ENCODE peak calls at places on chromosomes 11 and 22, in seven cellular contexts. C is transverse colon, L is BJ, T is tibial artery, H is pancreas, G is IMR-90, M is choroid plexus epithelial cell. I is an unnamed sample.

GRCh38 chr11:74388678-74389327 is 9.4 kb downstream of the PGM2L1 start:
- DNase-seq in G (peak), M (peak), C (peak), H (peak), L (no peak), T (no peak), I (peak)

GRCh38 chr22:50141891-50142363 is 28.6 kb upstream of the PANX2 start:
- DNase-seq in H (no peak), M (peak), G (peak), C (no peak), T (no peak), L (no peak), I (no peak)

GRCh38 chr11:15577519-15577918 is 462.8 kb downstream of the INSC start:
- DNase-seq in L (no peak), G (no peak), C (no peak), M (no peak), T (no peak), H (no peak), I (no peak)

GRCh38 chr22:44642096-44642644 is 59.8 kb upstream of the PRR5 start:
- DNase-seq in C (no peak), H (no peak), M (no peak), L (no peak), G (no peak), T (peak), I (no peak)

GRCh38 chr11:33585564-33585963 is 115.1 kb downstream of the C11orf91 start:
- DNase-seq in G (no peak), C (no peak), L (no peak), H (no peak), T (no peak), M (peak), I (no peak)

GRCh38 chr22:35349704-35350538 is 31.0 kb upstream of the HMOX1 start:
- DNase-seq in T (no peak), H (no peak), L (no peak), G (peak), M (peak), C (no peak), I (no peak)

GRCh38 chr22:19430890-19431541 is 517 bp downstream of the HIRA start:
- DNase-seq in H (peak), M (peak), G (peak), C (peak), L (no peak), T (no peak), I (peak)

GRCh38 chr11:117529767-117530166 is 202.1 kb downstream of the CEP164 start:
- DNase-seq in H (no peak), G (no peak), T (no peak), M (no peak), C (no peak), L (no peak), I (no peak)

GRCh38 chr11:57978686-57979531 is 44.8 kb upstream of the OR9Q1 start:
- DNase-seq in H (no peak), L (no peak), M (no peak), G (peak), C (no peak), T (no peak), I (peak)

GRCh38 chr11:29328961-29329441 is 687.8 kb downstream of the KCNA4 start:
- DNase-seq in L (no peak), T (no peak), H (no peak), C (no peak), G (peak), M (peak), I (peak)

GRCh38 chr22:49481651-49482399 is 345.8 kb downstream of the BRD1 start:
- DNase-seq in C (no peak), H (no peak), G (no peak), L (no peak), M (no peak), T (no peak), I (peak)

GRCh38 chr11:43803766-43804165 is 76.9 kb upstream of the ALKBH3 start:
- DNase-seq in T (no peak), M (no peak), L (no peak), C (no peak), H (no peak), G (no peak), I (no peak)

GRCh38 chr11:13038366-13038765 is 29.2 kb downstream of the RASSF10 start:
- DNase-seq in T (no peak), G (no peak), H (no peak), L (no peak), M (no peak), C (no peak), I (peak)

GRCh38 chr22:44888491-44888941 is 121.3 kb downstream of the PHF21B start:
- DNase-seq in L (no peak), T (peak), C (no peak), H (no peak), M (no peak), G (no peak), I (no peak)

GRCh38 chr11:89608234-89608966 is 101.7 kb upstream of the TRIM77 start:
- DNase-seq in H (no peak), M (no peak), L (no peak), G (no peak), C (no peak), T (no peak), I (no peak)

GRCh38 chr11:89491141-89491690 is at the start of gene NOX4:
- DNase-seq in H (no peak), T (peak), G (peak), M (peak), C (no peak), L (no peak), I (no peak)

GRCh38 chr11:776459-777287 is 614 bp downstream of the GATD1 start:
- DNase-seq in L (no peak), H (no peak), M (peak), G (no peak), T (peak), C (no peak), I (no peak)

GRCh38 chr22:47794851-47795250 is 1032.4 kb downstream of the TBC1D22A start:
- DNase-seq in C (no peak), T (no peak), H (no peak), M (no peak), L (no peak), G (no peak), I (no peak)

GRCh38 chr11:88016392-88017020 is 158.7 kb downstream of the RAB38 start:
- DNase-seq in T (peak), G (peak), L (peak), C (peak), H (peak), M (peak), I (peak)

GRCh38 chr11:24421766-24422165 is 75.1 kb upstream of the LUZP2 start:
- DNase-seq in T (no peak), L (no peak), H (no peak), G (peak), C (no peak), M (peak), I (peak)

GRCh38 chr11:1573077-1573846 is 1.2 kb upstream of the DUSP8 start:
- DNase-seq in C (peak), H (peak), L (no peak), M (no peak), G (no peak), T (no peak), I (no peak)

GRCh38 chr11:93784935-93785360 is 866 bp downstream of the MED17 start:
- DNase-seq in G (no peak), T (no peak), L (no peak), C (no peak), M (peak), H (no peak), I (no peak)

DNA sequence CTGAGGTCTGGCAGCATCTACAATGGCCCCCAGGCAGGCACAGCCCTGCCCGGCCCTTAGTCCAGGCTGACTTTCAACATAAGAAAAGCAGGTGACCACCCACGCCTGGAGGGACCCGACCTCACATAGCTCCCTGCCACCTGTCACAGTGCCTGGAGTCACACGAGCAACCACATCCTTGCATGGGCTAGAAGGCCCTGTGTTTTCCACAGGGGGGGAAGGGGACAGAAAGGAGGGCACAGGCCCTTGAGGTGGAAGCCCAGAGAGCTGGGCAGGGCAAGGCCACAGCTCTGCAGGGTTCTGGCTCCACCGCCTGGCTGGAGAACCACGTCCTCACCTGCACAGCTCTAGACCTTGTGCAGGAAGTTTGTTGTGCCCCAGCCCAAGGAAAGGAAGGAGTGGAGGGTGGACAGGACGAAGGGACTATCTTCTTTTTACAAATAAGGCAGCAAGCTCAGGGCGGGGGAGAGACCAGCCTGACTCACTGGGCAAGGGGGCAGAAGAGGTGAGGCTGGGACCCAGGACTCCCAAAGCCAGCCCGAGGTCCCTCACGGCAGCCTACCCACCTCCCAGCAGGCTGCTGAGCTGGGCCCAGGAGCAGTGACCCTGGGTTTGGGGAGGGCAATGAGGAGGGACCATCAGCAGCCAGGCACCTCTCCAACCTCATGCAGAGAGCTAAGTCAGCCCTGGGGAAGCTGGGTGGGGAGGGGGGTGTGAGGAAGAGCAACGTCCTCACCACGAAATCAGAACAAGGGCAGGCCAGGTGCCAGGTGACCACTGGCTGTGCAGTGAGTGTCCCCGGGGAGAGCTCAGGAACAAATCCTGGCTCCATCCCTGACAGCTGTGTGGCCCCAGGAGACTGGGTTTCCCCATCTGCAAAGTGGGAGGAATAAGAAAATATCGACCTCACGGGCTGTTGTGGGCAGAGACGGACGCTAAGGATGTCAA is 4.3 kb downstream of the C1QTNF6 start:
- DNase-seq in T (no peak), G (no peak), C (no peak), L (no peak), M (no peak), H (no peak), I (no peak)
- TF ChIP-seq CTCF in T (no peak), G (no peak), C (no peak), L (no peak), M (no peak), H (no peak), I (no peak)

GRCh38 chr11:30619767-30620166 is 33.6 kb upstream of the MPPED2 start:
- DNase-seq in G (no peak), L (no peak), H (no peak), C (no peak), M (no peak), T (no peak), I (no peak)

DNA sequence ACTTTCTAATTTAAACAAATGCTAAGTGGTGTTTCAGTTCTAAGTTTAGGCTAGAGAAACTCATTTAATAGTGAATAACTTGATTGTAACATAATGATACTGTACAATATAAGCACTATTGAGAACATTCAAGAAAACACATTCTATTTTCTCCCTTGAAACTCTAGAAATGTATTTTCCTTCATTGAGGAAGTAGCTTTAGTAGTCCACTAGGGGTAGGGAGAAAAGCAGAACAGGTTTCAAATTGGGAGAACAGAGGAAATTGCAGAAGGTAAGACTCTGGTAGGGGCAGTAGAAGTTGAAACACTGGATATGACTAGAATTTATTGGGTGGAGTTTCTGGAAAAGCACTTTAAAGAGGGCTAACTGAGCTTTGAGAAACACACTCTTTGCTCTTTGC is 31.6 kb upstream of the MPPED2 start:
- DNase-seq in L (no peak), C (no peak), G (no peak), M (no peak), T (no peak), H (no peak), I (no peak)
- H3K4me3 ChIP-seq in L (no peak), C (no peak), G (no peak), M (no peak), T (no peak), H (no peak), I (no peak)

GRCh38 chr11:71406681-71407080 is 41.5 kb downstream of the DHCR7 start:
- DNase-seq in L (no peak), M (no peak), H (no peak), C (no peak), T (no peak), G (no peak), I (no peak)

GRCh38 chr11:71400216-71400615 is 48.0 kb downstream of the DHCR7 start:
- DNase-seq in H (no peak), L (no peak), M (no peak), T (no peak), C (no peak), G (no peak), I (no peak)

GRCh38 chr11:71402878-71403277 is 45.3 kb downstream of the DHCR7 start:
- DNase-seq in L (no peak), T (no peak), G (no peak), M (no peak), H (no peak), C (no peak), I (no peak)

GRCh38 chr11:71407356-71407755 is 40.8 kb downstream of the DHCR7 start:
- DNase-seq in M (no peak), C (no peak), L (no peak), T (no peak), H (no peak), G (no peak), I (no peak)

GRCh38 chr11:71404209-71404608 is 44.0 kb downstream of the DHCR7 start:
- DNase-seq in C (no peak), T (no peak), M (no peak), L (no peak), G (no peak), H (no peak), I (no peak)
- TF ChIP-seq CTCF in C (no peak), T (no peak), M (no peak), L (no peak), G (no peak), H (no peak), I (no peak)

GRCh38 chr11:108897916-108898315 is 233.0 kb downstream of the DDX10 start:
- DNase-seq in G (no peak), C (no peak), L (no peak), T (no peak), H (no peak), M (no peak), I (no peak)

GRCh38 chr11:108891909-108892511 is 227.1 kb downstream of the DDX10 start:
- DNase-seq in L (no peak), T (no peak), M (no peak), G (no peak), H (no peak), C (no peak), I (no peak)

GRCh38 chr11:108891143-108891542 is 226.3 kb downstream of the DDX10 start:
- DNase-seq in T (no peak), H (no peak), M (no peak), C (no peak), G (no peak), L (no peak), I (no peak)

GRCh38 chr11:108897071-108897481 is 232.2 kb downstream of the DDX10 start:
- DNase-seq in T (no peak), G (peak), M (no peak), C (no peak), L (no peak), H (no peak), I (no peak)

GRCh38 chr11:108895579-108896480 is 231.0 kb downstream of the DDX10 start:
- DNase-seq in C (no peak), H (no peak), M (peak), L (no peak), G (peak), T (no peak), I (peak)
- H3K4me3 ChIP-seq in C (no peak), H (no peak), M (no peak), L (no peak), G (no peak), T (no peak), I (peak)

DNA sequence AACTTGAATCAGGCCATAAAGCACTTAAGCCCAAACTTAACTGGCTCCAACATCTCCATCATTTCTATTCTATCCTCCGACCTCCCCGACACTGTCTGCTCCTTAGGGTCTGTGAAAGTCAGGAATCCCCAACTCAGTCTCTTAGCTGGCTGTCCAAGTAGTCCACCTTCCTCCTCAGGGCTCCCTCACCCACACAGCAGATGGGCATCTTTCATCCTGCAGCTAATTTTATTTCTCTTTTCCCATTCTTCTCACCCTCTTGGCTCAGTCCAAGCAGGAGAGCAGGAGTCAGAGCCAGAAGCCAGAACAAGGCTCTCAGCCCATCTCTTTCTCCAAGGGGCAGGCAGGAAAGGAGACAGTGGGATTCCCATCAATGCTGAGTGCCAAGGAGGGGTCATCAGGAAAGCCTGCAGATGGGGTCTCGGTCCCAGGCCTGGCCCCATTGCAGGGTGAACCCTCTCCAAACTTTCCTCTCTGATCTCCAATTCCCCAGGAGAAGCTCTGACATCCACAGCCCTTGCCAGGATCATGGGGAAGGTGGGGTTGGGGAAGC is 40.4 kb upstream of the JAM3 start:
- DNase-seq in H (no peak), C (no peak), M (no peak), L (no peak), G (no peak), T (no peak), I (no peak)
- TF ChIP-seq CTCF in H (no peak), C (no peak), M (no peak), L (no peak), G (no peak), T (no peak), I (no peak)

GRCh38 chr11:125153837-125154236 is 10.7 kb upstream of the PKNOX2 start:
- DNase-seq in M (no peak), T (no peak), H (no peak), G (no peak), L (no peak), C (no peak), I (no peak)

GRCh38 chr11:125146232-125146631 is 18.3 kb upstream of the PKNOX2 start:
- DNase-seq in T (no peak), G (no peak), C (no peak), M (no peak), L (no peak), H (no peak), I (no peak)

GRCh38 chr11:125148743-125149142 is 15.8 kb upstream of the PKNOX2 start:
- DNase-seq in C (no peak), T (no peak), M (no peak), H (no peak), G (no peak), L (no peak), I (no peak)

GRCh38 chr11:125147280-125147679 is 17.3 kb upstream of the PKNOX2 start:
- DNase-seq in G (no peak), T (no peak), H (no peak), C (no peak), M (no peak), L (no peak), I (no peak)

DNA sequence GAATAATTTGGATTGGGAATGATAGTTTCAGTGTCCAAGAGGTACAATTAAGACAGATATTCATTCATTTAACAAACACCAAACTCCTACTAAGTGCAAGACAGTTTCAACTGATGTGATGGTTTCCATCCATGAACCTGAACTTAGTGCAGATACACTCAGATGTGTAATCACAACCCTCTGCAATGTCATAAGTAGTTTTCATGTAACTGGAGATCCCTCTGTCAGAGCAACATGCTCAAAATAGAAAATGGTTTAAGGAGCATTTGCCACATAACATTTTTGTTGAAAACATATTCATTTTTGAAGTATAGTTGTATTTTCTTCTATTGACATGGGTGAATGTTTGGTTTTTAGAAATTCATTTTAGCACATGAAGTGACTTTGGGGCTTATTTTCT is 16.5 kb upstream of the PKNOX2 start:
- DNase-seq in H (no peak), T (no peak), G (no peak), L (no peak), M (no peak), C (no peak), I (no peak)
- H3K4me3 ChIP-seq in H (no peak), T (no peak), G (no peak), L (no peak), M (no peak), C (no peak), I (no peak)

DNA sequence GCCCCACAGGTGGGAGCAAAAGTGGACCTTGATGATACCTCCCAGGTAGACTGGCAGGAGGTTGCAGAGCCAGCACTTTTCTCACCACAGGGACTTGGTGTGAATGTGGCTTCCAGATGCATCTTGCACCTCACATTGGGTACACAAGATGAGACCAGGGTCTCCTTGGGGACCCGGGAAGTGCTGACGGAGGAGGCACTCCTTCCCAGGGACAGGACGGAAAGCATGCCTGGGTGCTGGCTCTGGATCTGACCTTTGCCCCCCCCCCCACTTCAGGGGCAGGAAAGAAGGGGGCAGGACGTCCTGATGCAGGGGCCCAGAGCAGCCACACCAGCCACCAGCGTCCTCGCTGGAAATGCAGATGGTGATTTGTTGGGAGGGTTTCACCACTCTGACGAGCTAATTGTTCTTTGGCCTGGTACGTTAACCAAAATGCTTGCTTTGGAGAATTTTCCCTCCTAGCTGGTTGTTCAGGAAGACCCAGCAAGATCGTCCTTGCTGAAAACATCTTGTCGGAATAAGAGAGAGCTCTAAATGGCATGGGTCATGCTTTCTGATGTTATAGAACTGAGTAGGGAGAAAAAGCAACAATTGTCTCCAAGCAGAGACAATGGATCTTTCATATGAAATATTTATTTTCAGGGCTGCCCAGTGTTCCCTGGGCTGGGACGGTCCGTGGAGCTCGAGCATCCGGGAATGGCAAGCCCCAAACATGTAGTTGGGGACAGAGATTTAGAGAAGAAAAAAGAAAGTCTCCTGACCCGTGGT is 74.4 kb upstream of the PPARA start:
- DNase-seq in L (no peak), H (no peak), M (no peak), C (peak), T (peak), G (no peak), I (no peak)
- TF ChIP-seq CTCF in L (no peak), H (no peak), M (no peak), C (no peak), T (no peak), G (no peak), I (no peak)

I was measured in bronchial epithelial cell.